ENCODE peak calls at places on chromosomes 1 and 21, in five cellular contexts. One of them, this sample, is unnamed.

GRCh38 chr21:41564871-41565281 is 56.9 kb upstream of the TMPRSS2 start:
- DNase-seq in dorsolateral prefrontal cortex: no peak
- DNase-seq in endothelial cell of umbilical vein: peak
- DNase-seq in H9: no peak
- DNase-seq in mammary epithelial cell: peak
- DNase-seq in this sample: peak

GRCh38 chr1:26291433-26291832 is 11.5 kb downstream of the SH3BGRL3 start:
- DNase-seq in dorsolateral prefrontal cortex: no peak
- DNase-seq in endothelial cell of umbilical vein: no peak
- DNase-seq in H9: no peak
- DNase-seq in mammary epithelial cell: no peak
- DNase-seq in this sample: no peak

GRCh38 chr1:12189328-12189682 is 22.5 kb downstream of the TNFRSF1B start:
- DNase-seq in dorsolateral prefrontal cortex: no peak
- DNase-seq in endothelial cell of umbilical vein: no peak
- DNase-seq in H9: no peak
- DNase-seq in mammary epithelial cell: no peak
- DNase-seq in this sample: no peak

GRCh38 chr1:241356187-241356518 is 852 bp downstream of the RGS7 start:
- DNase-seq in dorsolateral prefrontal cortex: peak
- DNase-seq in endothelial cell of umbilical vein: no peak
- DNase-seq in H9: no peak
- DNase-seq in mammary epithelial cell: no peak
- DNase-seq in this sample: no peak

GRCh38 chr1:180502361-180503273 is at the start of gene ACBD6:
- DNase-seq in dorsolateral prefrontal cortex: peak
- DNase-seq in endothelial cell of umbilical vein: peak
- DNase-seq in H9: peak
- DNase-seq in mammary epithelial cell: peak
- DNase-seq in this sample: peak

GRCh38 chr1:112790920-112791722 is 76.0 kb upstream of the PPM1J start:
- DNase-seq in dorsolateral prefrontal cortex: no peak
- DNase-seq in endothelial cell of umbilical vein: no peak
- DNase-seq in H9: no peak
- DNase-seq in mammary epithelial cell: no peak
- DNase-seq in this sample: no peak

GRCh38 chr1:166489670-166490436 is 323.1 kb upstream of the FAM78B start:
- DNase-seq in dorsolateral prefrontal cortex: no peak
- DNase-seq in endothelial cell of umbilical vein: no peak
- DNase-seq in H9: no peak
- DNase-seq in mammary epithelial cell: no peak
- DNase-seq in this sample: peak

GRCh38 chr1:23551849-23552248 is 7.5 kb downstream of the ID3 start:
- DNase-seq in dorsolateral prefrontal cortex: no peak
- DNase-seq in endothelial cell of umbilical vein: no peak
- DNase-seq in H9: no peak
- DNase-seq in mammary epithelial cell: no peak
- DNase-seq in this sample: no peak

GRCh38 chr1:247303211-247303610 is 28.5 kb downstream of the ZNF496 start:
- DNase-seq in dorsolateral prefrontal cortex: no peak
- DNase-seq in endothelial cell of umbilical vein: no peak
- DNase-seq in H9: no peak
- DNase-seq in mammary epithelial cell: no peak
- DNase-seq in this sample: no peak

GRCh38 chr1:247373721-247374141 is 42.1 kb upstream of the ZNF496 start:
- DNase-seq in dorsolateral prefrontal cortex: no peak
- DNase-seq in endothelial cell of umbilical vein: peak
- DNase-seq in H9: peak
- DNase-seq in mammary epithelial cell: peak
- DNase-seq in this sample: peak

GRCh38 chr1:27879374-27880082 is 7.2 kb downstream of the THEMIS2 start:
- DNase-seq in dorsolateral prefrontal cortex: no peak
- DNase-seq in endothelial cell of umbilical vein: no peak
- DNase-seq in H9: no peak
- DNase-seq in mammary epithelial cell: no peak
- DNase-seq in this sample: no peak

GRCh38 chr21:37357691-37358090 is 8.9 kb upstream of the DYRK1A start:
- DNase-seq in dorsolateral prefrontal cortex: no peak
- DNase-seq in endothelial cell of umbilical vein: peak
- DNase-seq in H9: no peak
- DNase-seq in mammary epithelial cell: peak
- DNase-seq in this sample: peak

GRCh38 chr1:31764307-31765040 is at the start of gene ADGRB2:
- DNase-seq in dorsolateral prefrontal cortex: peak
- DNase-seq in endothelial cell of umbilical vein: peak
- DNase-seq in H9: peak
- DNase-seq in mammary epithelial cell: no peak
- DNase-seq in this sample: no peak

GRCh38 chr1:32447469-32448185 is 17.2 kb upstream of the ZBTB8B start:
- DNase-seq in dorsolateral prefrontal cortex: no peak
- DNase-seq in endothelial cell of umbilical vein: no peak
- DNase-seq in H9: peak
- DNase-seq in mammary epithelial cell: peak
- DNase-seq in this sample: no peak

GRCh38 chr1:18927654-18928272 is 25.4 kb upstream of the ALDH4A1 start:
- DNase-seq in dorsolateral prefrontal cortex: no peak
- DNase-seq in endothelial cell of umbilical vein: peak
- DNase-seq in H9: no peak
- DNase-seq in mammary epithelial cell: peak
- DNase-seq in this sample: no peak

GRCh38 chr1:45266151-45266801 is 59.9 kb upstream of the ZSWIM5 start:
- DNase-seq in dorsolateral prefrontal cortex: no peak
- DNase-seq in endothelial cell of umbilical vein: peak
- DNase-seq in H9: no peak
- DNase-seq in mammary epithelial cell: peak
- DNase-seq in this sample: no peak

GRCh38 chr1:205983925-205984725 is 19.1 kb downstream of the RAB7B start:
- DNase-seq in dorsolateral prefrontal cortex: peak
- DNase-seq in endothelial cell of umbilical vein: peak
- DNase-seq in H9: peak
- DNase-seq in mammary epithelial cell: peak
- DNase-seq in this sample: peak

GRCh38 chr1:245153081-245153644 is 1.6 kb upstream of the KIF26B start:
- DNase-seq in dorsolateral prefrontal cortex: peak
- DNase-seq in endothelial cell of umbilical vein: peak
- DNase-seq in H9: peak
- DNase-seq in mammary epithelial cell: peak
- DNase-seq in this sample: peak

GRCh38 chr21:45256021-45256911 is 31.4 kb downstream of the POFUT2 start:
- DNase-seq in dorsolateral prefrontal cortex: no peak
- DNase-seq in endothelial cell of umbilical vein: no peak
- DNase-seq in H9: peak
- DNase-seq in mammary epithelial cell: no peak
- DNase-seq in this sample: no peak

GRCh38 chr1:65020774-65021173 is 54.4 kb upstream of the JAK1 start:
- DNase-seq in dorsolateral prefrontal cortex: no peak
- DNase-seq in endothelial cell of umbilical vein: peak
- DNase-seq in H9: no peak
- DNase-seq in mammary epithelial cell: no peak
- DNase-seq in this sample: no peak

GRCh38 chr1:5273280-5274003 is 619.0 kb downstream of the AJAP1 start:
- DNase-seq in dorsolateral prefrontal cortex: no peak
- DNase-seq in endothelial cell of umbilical vein: no peak
- DNase-seq in H9: no peak
- DNase-seq in mammary epithelial cell: no peak
- DNase-seq in this sample: no peak

GRCh38 chr1:66351913-66352312 is 182.0 kb upstream of the SGIP1 start:
- DNase-seq in dorsolateral prefrontal cortex: no peak
- DNase-seq in endothelial cell of umbilical vein: no peak
- DNase-seq in H9: no peak
- DNase-seq in mammary epithelial cell: no peak
- DNase-seq in this sample: no peak

GRCh38 chr1:215739028-215739427 is 171.9 kb downstream of the KCTD3 start:
- DNase-seq in dorsolateral prefrontal cortex: no peak
- DNase-seq in endothelial cell of umbilical vein: no peak
- DNase-seq in H9: no peak
- DNase-seq in mammary epithelial cell: no peak
- DNase-seq in this sample: no peak

GRCh38 chr1:81873946-81874345 is 73.2 kb downstream of the ADGRL2 start:
- DNase-seq in dorsolateral prefrontal cortex: no peak
- DNase-seq in endothelial cell of umbilical vein: no peak
- DNase-seq in H9: no peak
- DNase-seq in mammary epithelial cell: no peak
- DNase-seq in this sample: no peak

GRCh38 chr1:114227059-114227458 is 73.4 kb upstream of the SYT6 start:
- DNase-seq in dorsolateral prefrontal cortex: no peak
- DNase-seq in endothelial cell of umbilical vein: no peak
- DNase-seq in H9: peak
- DNase-seq in mammary epithelial cell: no peak
- DNase-seq in this sample: no peak

GRCh38 chr1:54167422-54168139 is 14.8 kb upstream of the CDCP2 start:
- DNase-seq in dorsolateral prefrontal cortex: peak
- DNase-seq in endothelial cell of umbilical vein: no peak
- DNase-seq in H9: no peak
- DNase-seq in mammary epithelial cell: peak
- DNase-seq in this sample: peak

GRCh38 chr1:50105430-50105829 is 3.3 kb upstream of the ELAVL4 start:
- DNase-seq in dorsolateral prefrontal cortex: no peak
- DNase-seq in endothelial cell of umbilical vein: no peak
- DNase-seq in H9: no peak
- DNase-seq in mammary epithelial cell: no peak
- DNase-seq in this sample: no peak

GRCh38 chr1:67162954-67163353 is 3.3 kb upstream of the IL23R start:
- DNase-seq in dorsolateral prefrontal cortex: no peak
- DNase-seq in endothelial cell of umbilical vein: peak
- DNase-seq in H9: no peak
- DNase-seq in mammary epithelial cell: peak
- DNase-seq in this sample: peak

DNA sequence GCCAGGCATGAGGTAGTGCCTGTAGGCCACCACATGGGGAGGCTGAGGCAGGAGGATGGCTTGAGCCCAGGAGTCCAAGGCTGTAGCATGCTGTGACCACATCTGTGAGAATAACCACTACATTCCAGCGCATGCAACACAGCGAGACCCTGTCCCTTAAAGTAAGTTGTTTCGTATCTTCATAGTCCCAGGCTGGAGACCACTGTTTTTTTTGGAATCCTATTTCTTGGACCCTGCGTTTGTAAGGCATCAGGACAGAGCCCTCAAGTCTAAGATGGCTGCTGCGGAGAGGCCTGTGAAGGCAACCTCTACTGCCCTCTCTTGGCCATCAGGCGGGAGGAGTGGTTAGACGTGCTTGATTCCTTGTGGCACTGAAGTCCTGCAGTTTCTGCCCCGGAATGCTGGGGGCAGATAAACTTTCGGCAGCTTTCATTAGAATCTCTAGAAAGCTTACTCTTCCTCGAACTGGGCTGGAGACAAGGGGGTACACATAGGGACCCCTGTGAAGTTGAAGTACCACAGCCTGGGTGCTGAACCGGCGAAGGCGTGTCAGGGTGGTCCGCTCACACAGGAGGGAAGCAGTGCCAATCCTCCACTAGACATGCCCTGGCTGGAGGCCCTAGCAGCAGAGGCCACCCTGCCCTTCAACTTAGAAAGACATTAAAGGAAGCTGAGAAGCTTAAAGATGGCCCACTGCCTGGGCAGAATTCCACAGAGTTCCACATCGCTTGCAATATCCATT is 36.6 kb downstream of the RABIF start:
- DNase-seq in dorsolateral prefrontal cortex: no peak
- DNase-seq in endothelial cell of umbilical vein: peak
- DNase-seq in H9: peak
- DNase-seq in mammary epithelial cell: peak
- DNase-seq in this sample: peak
- TF ChIP-seq CTCF in dorsolateral prefrontal cortex: no peak
- TF ChIP-seq CTCF in endothelial cell of umbilical vein: peak
- TF ChIP-seq CTCF in H9: peak
- TF ChIP-seq CTCF in mammary epithelial cell: peak
- TF ChIP-seq CTCF in this sample: no peak

DNA sequence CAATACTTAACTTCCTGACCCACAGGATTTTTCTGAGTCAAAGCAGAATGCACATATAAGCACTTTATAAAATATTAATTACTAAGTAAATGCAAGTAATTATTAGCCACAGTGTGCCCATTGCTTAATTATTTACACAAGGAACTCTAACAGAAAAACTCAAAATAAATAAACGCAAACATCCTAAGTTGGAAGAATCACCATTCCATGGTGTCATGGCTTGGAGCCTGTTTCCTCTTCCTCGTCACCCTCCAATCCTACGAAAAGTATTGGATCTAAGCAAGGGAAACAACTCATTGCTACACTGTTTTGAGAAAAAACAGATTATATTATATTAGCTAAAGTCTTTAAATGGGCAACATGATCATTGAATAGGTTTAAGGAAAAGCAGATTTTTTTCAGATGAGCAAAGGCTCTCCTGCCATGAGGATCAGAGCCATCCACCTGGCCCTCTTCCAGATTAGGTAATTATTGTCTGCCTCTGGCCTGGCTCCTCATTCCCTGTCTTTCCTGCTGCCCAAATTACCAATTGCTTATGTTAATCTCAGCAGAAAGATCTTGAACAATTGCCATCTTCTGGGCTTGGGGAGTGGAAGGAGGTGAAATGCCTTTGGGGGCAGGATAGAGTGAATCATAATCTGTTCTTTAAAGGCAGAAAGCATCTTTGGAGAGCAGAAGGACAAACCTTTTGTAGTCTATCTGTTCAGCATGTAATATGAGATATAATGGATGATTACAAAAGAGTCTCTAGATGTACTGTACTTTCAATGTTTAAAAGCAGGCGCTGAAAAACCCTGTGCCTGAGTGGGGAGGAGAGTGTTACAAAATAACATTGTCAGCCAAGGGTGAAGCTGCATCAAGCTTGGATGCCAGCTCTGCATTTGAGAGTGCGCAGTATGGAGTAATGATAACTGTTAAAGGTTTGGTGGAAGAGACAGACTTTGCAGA is 121.2 kb downstream of the DUSP10 start:
- DNase-seq in dorsolateral prefrontal cortex: no peak
- DNase-seq in endothelial cell of umbilical vein: no peak
- DNase-seq in H9: no peak
- DNase-seq in mammary epithelial cell: peak
- DNase-seq in this sample: no peak
- H3K27ac ChIP-seq in dorsolateral prefrontal cortex: no peak
- H3K27ac ChIP-seq in endothelial cell of umbilical vein: no peak
- H3K27ac ChIP-seq in H9: no peak
- H3K27ac ChIP-seq in mammary epithelial cell: no peak
- H3K27ac ChIP-seq in this sample: no peak

GRCh38 chr21:28982637-28983036 is 10.0 kb downstream of the LTN1 start:
- DNase-seq in dorsolateral prefrontal cortex: no peak
- DNase-seq in endothelial cell of umbilical vein: no peak
- DNase-seq in H9: no peak
- DNase-seq in mammary epithelial cell: no peak
- DNase-seq in this sample: no peak
- TF ChIP-seq CTCF in dorsolateral prefrontal cortex: no peak
- TF ChIP-seq CTCF in endothelial cell of umbilical vein: no peak
- TF ChIP-seq CTCF in H9: no peak
- TF ChIP-seq CTCF in mammary epithelial cell: no peak
- TF ChIP-seq CTCF in this sample: no peak

GRCh38 chr1:100866041-100866900 is 28.4 kb downstream of the EXTL2 start:
- DNase-seq in dorsolateral prefrontal cortex: no peak
- DNase-seq in endothelial cell of umbilical vein: peak
- DNase-seq in H9: no peak
- DNase-seq in mammary epithelial cell: peak
- DNase-seq in this sample: peak
- H3K27ac ChIP-seq in dorsolateral prefrontal cortex: no peak
- H3K27ac ChIP-seq in endothelial cell of umbilical vein: peak
- H3K27ac ChIP-seq in H9: no peak
- H3K27ac ChIP-seq in mammary epithelial cell: peak
- H3K27ac ChIP-seq in this sample: no peak

This sample was measured in RWPE1.